ENCODE peak calls at places on chromosomes 13 and 19, in seven cellular contexts. U is RWPE1, A is heart right ventricle, V is gastrocnemius medialis, H is sigmoid colon, L is heart left ventricle, N is mammary epithelial cell. G is an unnamed sample.

GRCh38 chr19:47095707-47096704 is 17.6 kb downstream of the ZC3H4 start:
- DNase-seq in U (peak; percentile 81), A (peak; percentile 72), V (peak; percentile 79), H (no peak), L (peak; percentile 79), N (peak; percentile 93), G (peak; percentile 88)

GRCh38 chr19:51511353-51511752 is 9.8 kb upstream of the SIGLEC12 start:
- DNase-seq in U (no peak), A (no peak), V (no peak), H (no peak), L (no peak), N (no peak), G (no peak)

GRCh38 chr19:8116437-8117293 is 32.7 kb downstream of the FBN3 start:
- DNase-seq in U (peak; percentile 15), A (no peak), V (no peak), H (no peak), L (no peak), N (no peak), G (no peak)

GRCh38 chr13:27578121-27579030 is 42.0 kb downstream of the LNX2 start:
- DNase-seq in U (peak; percentile 50), A (no peak), V (no peak), H (no peak), L (no peak), N (peak; percentile 88), G (no peak)

GRCh38 chr19:18364826-18365528 is 21.0 kb upstream of the GDF15 start:
- DNase-seq in U (peak; percentile 90), A (peak; percentile 27), V (no peak), H (peak; percentile 87), L (no peak), N (peak; percentile 96), G (peak; percentile 47)

GRCh38 chr19:8973501-8974091 is 36.6 kb downstream of the MUC16 start:
- DNase-seq in U (peak; percentile 35), A (no peak), V (no peak), H (no peak), L (no peak), N (no peak), G (no peak)

GRCh38 chr13:106753241-106753640 is 185.3 kb upstream of the ARGLU1 start:
- DNase-seq in U (no peak), A (peak; percentile 35), V (no peak), H (no peak), L (no peak), N (no peak), G (peak; percentile 70)

GRCh38 chr13:47621931-47622330 is 379.1 kb downstream of the SUCLA2 start:
- DNase-seq in U (no peak), A (no peak), V (no peak), H (no peak), L (no peak), N (peak; percentile 84), G (no peak)

GRCh38 chr19:37007587-37008220 is 70.5 kb upstream of the ZNF420 start:
- DNase-seq in U (peak; percentile 4), A (peak; percentile 87), V (peak; percentile 15), H (peak; percentile 70), L (peak; percentile 90), N (peak; percentile 13), G (peak; percentile 92)

GRCh38 chr13:95382906-95383305 is 81.7 kb upstream of the ABCC4 start:
- DNase-seq in U (no peak), A (no peak), V (no peak), H (peak; percentile 8), L (no peak), N (no peak), G (no peak)

GRCh38 chr13:107644136-107644535 is 571.2 kb downstream of the LIG4 start:
- DNase-seq in U (no peak), A (no peak), V (no peak), H (no peak), L (no peak), N (no peak), G (no peak)

GRCh38 chr19:58386576-58387337 is at the start of gene RPS5:
- DNase-seq in U (peak; percentile 98), A (peak; percentile 94), V (peak; percentile 97), H (peak; percentile 98), L (peak; percentile 97), N (peak; percentile 98), G (peak; percentile 98)

GRCh38 chr19:49333426-49334288 is 1.5 kb upstream of the CD37 start:
- DNase-seq in U (no peak), A (no peak), V (no peak), H (no peak), L (peak; percentile 75), N (no peak), G (no peak)

GRCh38 chr19:46392252-46392801 is 21.0 kb downstream of the CCDC8 start:
- DNase-seq in U (no peak), A (no peak), V (no peak), H (peak; percentile 62), L (peak; percentile 42), N (no peak), G (peak; percentile 13)

GRCh38 chr13:29503041-29503837 is 92.2 kb downstream of the SLC7A1 start:
- DNase-seq in U (no peak), A (no peak), V (no peak), H (no peak), L (no peak), N (no peak), G (peak; percentile 78)

GRCh38 chr13:51405176-51405575 is 47.7 kb downstream of the INTS6 start:
- DNase-seq in U (no peak), A (no peak), V (no peak), H (no peak), L (no peak), N (no peak), G (no peak)

GRCh38 chr13:97429681-97430081 is 4.3 kb upstream of the RAP2A start:
- DNase-seq in U (no peak), A (no peak), V (no peak), H (no peak), L (no peak), N (no peak), G (no peak)

GRCh38 chr19:49988007-49988406 is 27.0 kb upstream of the SIGLEC11 start:
- DNase-seq in U (no peak), A (no peak), V (no peak), H (no peak), L (peak; percentile 40), N (no peak), G (no peak)

GRCh38 chr13:28250542-28250941 is 112.2 kb downstream of the PAN3 start:
- DNase-seq in U (no peak), A (no peak), V (no peak), H (no peak), L (no peak), N (no peak), G (no peak)

GRCh38 chr13:36979361-36980040 is 19.6 kb downstream of the ALG5 start:
- DNase-seq in U (no peak), A (no peak), V (no peak), H (no peak), L (no peak), N (no peak), G (no peak)

GRCh38 chr19:38400361-38400760 is 2.5 kb upstream of the FAM98C start:
- DNase-seq in U (no peak), A (no peak), V (no peak), H (no peak), L (no peak), N (no peak), G (no peak)
- H3K27ac ChIP-seq in U (no peak overlapping the region), A (no peak overlapping the region), V (no peak overlapping the region), H (no peak overlapping the region), L (no peak overlapping the region), N (no peak overlapping the region), G (no peak overlapping the region)

DNA sequence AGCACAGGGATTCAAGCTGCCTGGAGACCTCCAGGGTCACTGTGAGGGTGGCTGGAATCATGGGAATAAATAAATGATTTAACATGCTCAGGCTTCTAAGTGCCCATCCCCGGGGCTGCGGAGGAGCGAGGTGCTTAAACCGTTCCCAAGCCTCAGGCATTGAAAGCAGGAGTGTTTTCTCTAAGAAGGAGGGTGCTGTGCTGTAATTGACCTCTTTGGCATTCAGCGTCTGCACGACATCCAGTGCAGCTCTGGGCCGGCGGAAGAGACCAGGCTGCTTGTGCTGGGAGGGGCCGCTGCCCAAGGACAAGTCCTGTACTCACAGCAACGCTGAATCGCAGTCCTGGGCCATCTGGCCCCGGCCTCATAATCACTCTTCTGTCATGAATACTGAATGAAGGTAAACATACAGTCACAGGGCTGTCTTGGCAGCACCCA is 24.9 kb downstream of the GPR42 start:
- DNase-seq in U (no peak), A (peak; percentile 28), V (no peak), H (peak; percentile 72), L (no peak), N (no peak), G (peak; percentile 48)
- H3K27ac ChIP-seq in U (no peak overlapping the region), A (no peak overlapping the region), V (no peak overlapping the region), H (peak overlapping the region; percentile 11), L (no peak overlapping the region), N (no peak overlapping the region), G (no peak overlapping the region)

DNA sequence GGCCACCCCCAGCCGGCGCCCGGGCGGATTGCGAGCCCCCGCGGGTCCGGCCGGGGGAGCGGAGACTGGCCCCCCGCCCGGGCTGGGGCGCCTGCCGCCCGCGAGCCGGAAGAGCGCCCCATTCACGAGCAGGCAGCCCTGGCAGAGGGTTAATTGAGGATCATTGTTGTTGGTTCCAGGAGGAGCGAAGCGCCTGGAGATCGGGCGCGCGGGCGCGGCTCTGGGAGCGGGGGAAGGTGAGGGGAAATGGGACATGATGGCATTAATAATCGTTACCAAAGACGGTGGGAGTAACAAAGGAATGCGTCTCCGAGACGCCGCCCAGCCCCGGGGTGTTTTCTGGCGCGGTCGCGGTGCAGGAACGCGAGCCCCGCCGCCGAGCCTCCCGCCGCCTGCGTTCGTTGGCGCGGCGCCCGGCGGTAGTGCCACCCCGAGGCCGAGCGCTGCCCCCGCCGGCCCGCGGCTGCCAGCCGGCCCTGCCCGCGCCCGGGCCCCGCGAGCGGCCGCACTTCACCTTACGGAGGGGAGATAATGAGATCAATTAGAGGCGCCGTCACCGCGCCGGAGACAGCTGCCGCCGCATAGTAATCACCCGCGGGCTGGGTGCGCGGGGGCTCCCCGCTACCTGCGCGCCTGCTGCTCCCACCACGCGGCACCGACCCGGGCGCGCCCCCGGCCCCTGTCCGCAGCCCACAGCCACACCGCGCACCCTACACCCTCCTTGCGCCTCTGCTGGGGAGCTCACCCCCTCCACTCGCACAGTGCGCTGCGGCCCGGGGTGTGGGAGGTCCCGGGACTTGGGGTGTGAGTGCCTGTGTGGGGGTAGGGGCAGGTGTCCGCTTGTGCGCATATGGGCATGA is 2.8 kb downstream of the ZNF536 start:
- DNase-seq in U (no peak), A (no peak), V (no peak), H (no peak), L (no peak), N (no peak), G (no peak)
- H3K27ac ChIP-seq in U (no peak overlapping the region), A (no peak overlapping the region), V (no peak overlapping the region), H (no peak overlapping the region), L (no peak overlapping the region), N (no peak overlapping the region), G (no peak overlapping the region)

GRCh38 chr19:10184636-10185035 is 10.1 kb downstream of the DNMT1 start:
- DNase-seq in U (peak; percentile 13), A (no peak), V (no peak), H (no peak), L (no peak), N (peak; percentile 15), G (no peak)

GRCh38 chr19:10182847-10183246 is 11.9 kb downstream of the DNMT1 start:
- DNase-seq in U (no peak), A (no peak), V (no peak), H (no peak), L (no peak), N (no peak), G (no peak)

GRCh38 chr19:10187315-10187714 is 7.4 kb downstream of the DNMT1 start:
- DNase-seq in U (no peak), A (no peak), V (no peak), H (no peak), L (no peak), N (no peak), G (no peak)

GRCh38 chr19:10180459-10180858 is 14.3 kb downstream of the DNMT1 start:
- DNase-seq in U (no peak), A (no peak), V (no peak), H (no peak), L (no peak), N (no peak), G (no peak)

GRCh38 chr19:10183926-10184325 is 10.8 kb downstream of the DNMT1 start:
- DNase-seq in U (no peak), A (no peak), V (no peak), H (no peak), L (no peak), N (no peak), G (no peak)
- H3K27ac ChIP-seq in U (peak overlapping the region; percentile 45), A (no peak overlapping the region), V (no peak overlapping the region), H (no peak overlapping the region), L (no peak overlapping the region), N (no peak overlapping the region), G (no peak overlapping the region)